ENCODE peak calls at places on chromosomes 6 and 20, in eight cellular contexts. One of them, this sample, is unnamed. For H3K4me1, the result is how much of the 10 kb centered on the place peaks cover.

GRCh38 chr6:152984387-152984872 is 1.6 kb upstream of the FBXO5 start:
- DNase-seq in transverse colon: no peak
- DNase-seq in GM12878: peak
- DNase-seq in K562: no peak
- DNase-seq in tibial nerve: no peak
- DNase-seq in stomach: no peak
- DNase-seq in ovary: no peak
- DNase-seq in A549: no peak
- DNase-seq in this sample: no peak

GRCh38 chr6:150689900-150690590 is 90.4 kb downstream of the PLEKHG1 start:
- DNase-seq in tibial nerve: no peak
- DNase-seq in stomach: no peak
- DNase-seq in A549: no peak
- DNase-seq in ovary: no peak
- DNase-seq in GM12878: peak
- DNase-seq in transverse colon: no peak
- DNase-seq in K562: no peak
- DNase-seq in this sample: no peak

GRCh38 chr6:105459049-105459448 is 56.2 kb upstream of the PREP start:
- DNase-seq in stomach: no peak
- DNase-seq in A549: no peak
- DNase-seq in K562: no peak
- DNase-seq in GM12878: peak
- DNase-seq in tibial nerve: no peak
- DNase-seq in transverse colon: no peak
- DNase-seq in ovary: no peak
- DNase-seq in this sample: no peak

GRCh38 chr6:100088009-100088408 is 94.0 kb upstream of the MCHR2 start:
- DNase-seq in tibial nerve: no peak
- DNase-seq in GM12878: no peak
- DNase-seq in K562: no peak
- DNase-seq in stomach: no peak
- DNase-seq in transverse colon: no peak
- DNase-seq in A549: no peak
- DNase-seq in ovary: no peak
- DNase-seq in this sample: no peak

GRCh38 chr6:3906191-3907019 is 57.2 kb downstream of the FAM50B start:
- DNase-seq in K562: no peak
- DNase-seq in tibial nerve: no peak
- DNase-seq in GM12878: no peak
- DNase-seq in A549: no peak
- DNase-seq in stomach: no peak
- DNase-seq in ovary: no peak
- DNase-seq in transverse colon: no peak
- DNase-seq in this sample: no peak

GRCh38 chr20:31523361-31524283 is 9.4 kb downstream of the HM13 start:
- DNase-seq in tibial nerve: peak
- DNase-seq in stomach: no peak
- DNase-seq in ovary: no peak
- DNase-seq in GM12878: no peak
- DNase-seq in transverse colon: no peak
- DNase-seq in A549: no peak
- DNase-seq in K562: no peak
- DNase-seq in this sample: no peak

GRCh38 chr6:3603443-3604130 is 146.7 kb upstream of the SLC22A23 start:
- DNase-seq in tibial nerve: no peak
- DNase-seq in K562: no peak
- DNase-seq in A549: no peak
- DNase-seq in GM12878: no peak
- DNase-seq in stomach: no peak
- DNase-seq in ovary: no peak
- DNase-seq in transverse colon: no peak
- DNase-seq in this sample: no peak

GRCh38 chr6:56540950-56541600 is 101.6 kb downstream of the DST start:
- DNase-seq in ovary: no peak
- DNase-seq in tibial nerve: no peak
- DNase-seq in stomach: no peak
- DNase-seq in A549: no peak
- DNase-seq in K562: no peak
- DNase-seq in transverse colon: no peak
- DNase-seq in GM12878: no peak
- DNase-seq in this sample: no peak

GRCh38 chr20:8375898-8376297 is 243.8 kb downstream of the PLCB1 start:
- DNase-seq in GM12878: no peak
- DNase-seq in tibial nerve: no peak
- DNase-seq in K562: no peak
- DNase-seq in stomach: no peak
- DNase-seq in A549: no peak
- DNase-seq in ovary: no peak
- DNase-seq in transverse colon: no peak
- DNase-seq in this sample: no peak

GRCh38 chr20:6492396-6493055 is 275.0 kb upstream of the BMP2 start:
- DNase-seq in transverse colon: no peak
- DNase-seq in GM12878: no peak
- DNase-seq in K562: no peak
- DNase-seq in tibial nerve: no peak
- DNase-seq in stomach: no peak
- DNase-seq in A549: no peak
- DNase-seq in ovary: no peak
- DNase-seq in this sample: no peak

GRCh38 chr6:3297909-3298308 is 39.2 kb downstream of the PSMG4 start:
- DNase-seq in K562: no peak
- DNase-seq in GM12878: no peak
- DNase-seq in ovary: no peak
- DNase-seq in tibial nerve: no peak
- DNase-seq in transverse colon: no peak
- DNase-seq in stomach: no peak
- DNase-seq in A549: no peak
- DNase-seq in this sample: no peak

GRCh38 chr6:42279144-42279781 is 61.6 kb upstream of the MRPS10 start:
- DNase-seq in tibial nerve: no peak
- DNase-seq in K562: no peak
- DNase-seq in ovary: peak
- DNase-seq in transverse colon: peak
- DNase-seq in GM12878: no peak
- DNase-seq in stomach: no peak
- DNase-seq in A549: peak
- DNase-seq in this sample: no peak

GRCh38 chr6:26328265-26328844 is 36.6 kb upstream of the BTN3A2 start:
- DNase-seq in transverse colon: no peak
- DNase-seq in tibial nerve: no peak
- DNase-seq in ovary: no peak
- DNase-seq in stomach: no peak
- DNase-seq in A549: peak
- DNase-seq in GM12878: no peak
- DNase-seq in K562: no peak
- DNase-seq in this sample: no peak

GRCh38 chr6:142321451-142321850 is 19.6 kb downstream of the ADGRG6 start:
- DNase-seq in stomach: no peak
- DNase-seq in ovary: no peak
- DNase-seq in A549: no peak
- DNase-seq in tibial nerve: no peak
- DNase-seq in GM12878: no peak
- DNase-seq in K562: no peak
- DNase-seq in transverse colon: no peak
- DNase-seq in this sample: no peak

GRCh38 chr20:49669601-49670189 is 44.0 kb downstream of the B4GALT5 start:
- DNase-seq in GM12878: peak
- DNase-seq in transverse colon: no peak
- DNase-seq in stomach: no peak
- DNase-seq in K562: no peak
- DNase-seq in ovary: no peak
- DNase-seq in tibial nerve: no peak
- DNase-seq in A549: no peak
- DNase-seq in this sample: no peak

GRCh38 chr20:51416532-51417244 is 125.8 kb downstream of the NFATC2 start:
- DNase-seq in tibial nerve: no peak
- DNase-seq in K562: no peak
- DNase-seq in transverse colon: no peak
- DNase-seq in stomach: no peak
- DNase-seq in GM12878: no peak
- DNase-seq in ovary: no peak
- DNase-seq in A549: no peak
- DNase-seq in this sample: no peak

GRCh38 chr20:10754809-10755208 is 81.0 kb upstream of the JAG1 start:
- DNase-seq in K562: no peak
- DNase-seq in stomach: no peak
- DNase-seq in tibial nerve: no peak
- DNase-seq in A549: no peak
- DNase-seq in transverse colon: no peak
- DNase-seq in ovary: no peak
- DNase-seq in GM12878: no peak
- DNase-seq in this sample: no peak

GRCh38 chr6:47221565-47221964 is 88.1 kb downstream of the TNFRSF21 start:
- DNase-seq in ovary: no peak
- DNase-seq in K562: no peak
- DNase-seq in A549: no peak
- DNase-seq in tibial nerve: no peak
- DNase-seq in GM12878: no peak
- DNase-seq in stomach: no peak
- DNase-seq in transverse colon: no peak
- DNase-seq in this sample: no peak

GRCh38 chr20:36645998-36646397 is at the start of gene SLA2:
- DNase-seq in ovary: no peak
- DNase-seq in transverse colon: peak
- DNase-seq in GM12878: no peak
- DNase-seq in stomach: peak
- DNase-seq in A549: no peak
- DNase-seq in K562: no peak
- DNase-seq in tibial nerve: no peak
- DNase-seq in this sample: no peak

GRCh38 chr20:62831361-62831788 is 14.5 kb downstream of the COL9A3 start:
- DNase-seq in GM12878: no peak
- DNase-seq in tibial nerve: no peak
- DNase-seq in stomach: peak
- DNase-seq in K562: no peak
- DNase-seq in A549: no peak
- DNase-seq in ovary: peak
- DNase-seq in transverse colon: peak
- DNase-seq in this sample: no peak

GRCh38 chr6:69155467-69155866 is 520.4 kb downstream of the ADGRB3 start:
- DNase-seq in GM12878: no peak
- DNase-seq in ovary: no peak
- DNase-seq in transverse colon: no peak
- DNase-seq in tibial nerve: no peak
- DNase-seq in stomach: no peak
- DNase-seq in K562: no peak
- DNase-seq in A549: no peak
- DNase-seq in this sample: no peak

GRCh38 chr6:52533491-52533890 is 43.4 kb downstream of the TRAM2 start:
- DNase-seq in tibial nerve: no peak
- DNase-seq in GM12878: no peak
- DNase-seq in stomach: no peak
- DNase-seq in ovary: no peak
- DNase-seq in K562: no peak
- DNase-seq in A549: no peak
- DNase-seq in transverse colon: no peak
- DNase-seq in this sample: no peak

GRCh38 chr6:52534363-52534762 is 42.5 kb downstream of the TRAM2 start:
- DNase-seq in stomach: no peak
- DNase-seq in transverse colon: no peak
- DNase-seq in K562: no peak
- DNase-seq in tibial nerve: no peak
- DNase-seq in A549: no peak
- DNase-seq in ovary: no peak
- DNase-seq in GM12878: no peak
- DNase-seq in this sample: no peak

GRCh38 chr6:52535711-52536423 is 41.0 kb downstream of the TRAM2 start:
- DNase-seq in GM12878: no peak
- DNase-seq in ovary: no peak
- DNase-seq in K562: no peak
- DNase-seq in A549: no peak
- DNase-seq in tibial nerve: no peak
- DNase-seq in transverse colon: no peak
- DNase-seq in stomach: no peak
- DNase-seq in this sample: no peak

GRCh38 chr6:52536424-52536916 is 40.4 kb downstream of the TRAM2 start:
- DNase-seq in transverse colon: peak
- DNase-seq in GM12878: peak
- DNase-seq in stomach: no peak
- DNase-seq in A549: no peak
- DNase-seq in tibial nerve: no peak
- DNase-seq in ovary: no peak
- DNase-seq in K562: no peak
- DNase-seq in this sample: no peak

GRCh38 chr6:52534966-52535390 is 41.9 kb downstream of the TRAM2 start:
- DNase-seq in GM12878: peak
- DNase-seq in A549: no peak
- DNase-seq in transverse colon: no peak
- DNase-seq in K562: no peak
- DNase-seq in ovary: no peak
- DNase-seq in tibial nerve: no peak
- DNase-seq in stomach: no peak
- DNase-seq in this sample: no peak
- H3K4me1 ChIP-seq in GM12878: under half
- H3K4me1 ChIP-seq in A549: under half
- H3K4me1 ChIP-seq in transverse colon: under half
- H3K4me1 ChIP-seq in K562: under half
- H3K4me1 ChIP-seq in ovary: under half
- H3K4me1 ChIP-seq in tibial nerve: under half
- H3K4me1 ChIP-seq in stomach: under half
- H3K4me1 ChIP-seq in this sample: under half

GRCh38 chr6:110341671-110342304 is 16.4 kb downstream of the METTL24 start:
- DNase-seq in tibial nerve: no peak
- DNase-seq in ovary: no peak
- DNase-seq in transverse colon: no peak
- DNase-seq in GM12878: no peak
- DNase-seq in stomach: no peak
- DNase-seq in K562: peak
- DNase-seq in A549: peak
- DNase-seq in this sample: no peak
- TF ChIP-seq EP300 in tibial nerve: no peak
- TF ChIP-seq EP300 in ovary: no peak
- TF ChIP-seq EP300 in transverse colon: no peak
- TF ChIP-seq EP300 in GM12878: no peak
- TF ChIP-seq EP300 in stomach: no peak
- TF ChIP-seq EP300 in K562: no peak
- TF ChIP-seq EP300 in A549: no peak
- TF ChIP-seq EP300 in this sample: no peak

GRCh38 chr6:44227138-44227770 is 3.9 kb downstream of the SLC29A1 start:
- DNase-seq in transverse colon: no peak
- DNase-seq in stomach: no peak
- DNase-seq in GM12878: no peak
- DNase-seq in K562: peak
- DNase-seq in tibial nerve: no peak
- DNase-seq in ovary: no peak
- DNase-seq in A549: no peak
- DNase-seq in this sample: no peak
- H3K4me1 ChIP-seq in transverse colon: half or more
- H3K4me1 ChIP-seq in stomach: under half
- H3K4me1 ChIP-seq in GM12878: under half
- H3K4me1 ChIP-seq in K562: under half
- H3K4me1 ChIP-seq in tibial nerve: under half
- H3K4me1 ChIP-seq in ovary: under half
- H3K4me1 ChIP-seq in A549: under half
- H3K4me1 ChIP-seq in this sample: half or more

DNA sequence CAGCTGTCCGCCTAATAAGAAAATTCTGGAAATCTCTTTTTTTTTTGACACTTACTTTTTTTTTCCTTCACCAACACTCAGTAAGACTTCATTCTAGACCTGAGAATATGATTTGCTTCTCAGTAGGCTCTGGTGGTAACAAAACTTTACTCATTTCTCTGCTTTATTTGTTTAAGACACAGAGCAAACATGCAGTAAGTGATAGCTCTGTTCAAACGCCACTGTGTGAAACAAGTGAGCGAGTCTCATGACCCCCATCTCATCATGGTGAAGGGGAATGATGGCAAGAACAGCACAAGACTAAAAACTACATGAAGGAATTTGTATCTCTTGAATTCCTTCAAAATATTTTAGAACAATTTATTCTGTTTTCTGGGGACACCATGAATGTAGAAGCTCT is 541.6 kb upstream of the POU3F2 start:
- DNase-seq in K562: no peak
- DNase-seq in A549: no peak
- DNase-seq in transverse colon: no peak
- DNase-seq in tibial nerve: no peak
- DNase-seq in GM12878: no peak
- DNase-seq in stomach: no peak
- DNase-seq in ovary: no peak
- DNase-seq in this sample: no peak
- TF ChIP-seq EP300 in K562: no peak
- TF ChIP-seq EP300 in A549: no peak
- TF ChIP-seq EP300 in transverse colon: no peak
- TF ChIP-seq EP300 in tibial nerve: no peak
- TF ChIP-seq EP300 in GM12878: no peak
- TF ChIP-seq EP300 in stomach: no peak
- TF ChIP-seq EP300 in ovary: no peak
- TF ChIP-seq EP300 in this sample: no peak

This sample was measured in esophagus muscularis mucosa.